ENCODE peak calls at places on chromosomes 6 and 20, in four cellular contexts. V, T, A and J are unnamed samples.

GRCh38 chr20:62059926-62060630 is 5.6 kb downstream of the TAF4 start:
- DNase-seq in T (no peak), V (no peak), A (no peak), J (no peak)

GRCh38 chr6:27687154-27688013 is 214.5 kb upstream of the ZNF184 start:
- DNase-seq in V (peak; percentile 79), A (peak; percentile 90), T (no peak), J (no peak)

GRCh38 chr20:63124092-63124781 is 91.7 kb downstream of the YTHDF1 start:
- DNase-seq in A (no peak), V (no peak), T (no peak), J (no peak)

GRCh38 chr20:62635852-62636251 is 6.5 kb upstream of the SLCO4A1 start:
- DNase-seq in A (no peak), V (no peak), T (no peak), J (no peak)

GRCh38 chr6:62371395-62371794 is 85.4 kb upstream of the KHDRBS2 start:
- DNase-seq in V (no peak), A (no peak), T (no peak), J (no peak)

GRCh38 chr6:42042108-42042507 is 8.2 kb upstream of the TAF8 start:
- DNase-seq in V (no peak), A (no peak), T (no peak), J (no peak)

GRCh38 chr6:113381957-113382356 is 475.2 kb upstream of the MARCKS start:
- DNase-seq in V (no peak), T (no peak), A (peak; percentile 43), J (no peak)

GRCh38 chr6:21500894-21501293 is 92.7 kb upstream of the SOX4 start:
- DNase-seq in V (no peak), T (no peak), A (no peak), J (no peak)

GRCh38 chr6:86937219-86938079 is at the start of gene HTR1E:
- DNase-seq in T (no peak), V (peak; percentile 4), A (peak; percentile 25), J (no peak)

GRCh38 chr20:63139369-63139768 is 76.6 kb downstream of the YTHDF1 start:
- DNase-seq in T (no peak), A (no peak), V (no peak), J (no peak)

GRCh38 chr6:158758464-158758863 is 60.7 kb downstream of the EZR start:
- DNase-seq in A (no peak), T (no peak), V (no peak), J (no peak)

GRCh38 chr20:36847009-36847709 is 28.8 kb upstream of the TLDC2 start:
- DNase-seq in A (no peak), T (no peak), V (no peak), J (no peak)

DNA sequence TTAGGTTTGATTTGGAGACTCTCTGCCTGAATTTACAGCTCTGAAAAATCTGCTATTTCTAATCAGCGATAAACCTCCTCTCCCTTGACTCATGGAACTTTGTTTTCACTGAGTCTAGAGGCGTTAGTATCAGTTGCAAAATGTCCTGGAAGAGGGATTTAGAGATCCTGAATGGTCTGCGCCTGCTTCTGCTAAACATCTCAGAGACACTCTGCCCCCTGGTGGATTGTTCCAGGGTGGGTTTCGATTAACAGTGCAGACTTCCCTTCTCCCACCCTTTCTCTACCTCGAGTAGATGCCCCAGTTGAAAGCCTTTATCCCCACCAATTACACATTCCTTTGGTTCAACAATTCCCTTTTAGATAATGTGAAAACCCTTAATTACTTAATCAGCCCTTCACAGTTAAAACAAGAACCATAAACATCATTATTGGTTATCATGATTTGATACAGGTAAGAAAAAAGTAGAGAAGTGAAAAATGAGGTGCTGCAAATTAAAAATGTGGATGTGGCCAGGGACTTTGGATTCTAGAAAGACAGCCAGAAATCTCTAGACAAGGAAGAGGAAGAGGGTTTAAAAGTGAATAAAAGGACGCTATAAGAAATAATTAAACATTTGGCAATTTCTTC is 5.5 kb downstream of the HTR1B start:
- DNase-seq in V (peak; percentile 84), T (peak; percentile 36), A (peak; percentile 42), J (peak; percentile 80)
- TF ChIP-seq CTCF in V (peak; percentile 71), T (peak; percentile 76), A (peak; percentile 49), J (peak; percentile 71)

DNA sequence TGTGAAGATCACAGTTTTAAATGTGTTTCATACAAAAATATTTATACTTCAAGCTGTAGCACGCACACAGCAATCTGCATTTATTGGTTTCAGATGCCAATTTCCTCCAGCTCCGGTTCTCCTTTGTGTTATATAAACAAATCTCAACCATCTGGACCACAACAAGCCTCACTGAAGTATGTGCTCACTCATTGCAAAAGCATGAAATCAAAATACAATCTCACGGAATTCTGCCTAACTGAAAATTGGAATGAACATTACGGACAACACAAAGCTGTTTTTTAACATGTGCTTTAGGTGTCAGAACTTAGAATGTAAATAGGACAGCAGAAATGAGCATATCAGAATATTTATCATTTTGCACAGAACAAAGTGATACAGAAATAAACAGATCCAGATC is 38.0 kb downstream of the RCAN2 start:
- DNase-seq in T (peak; percentile 90), A (no peak), V (no peak), J (peak; percentile 57)
- H3K4me3 ChIP-seq in T (no peak overlapping the region), A (no peak overlapping the region), V (no peak overlapping the region), J (no peak overlapping the region)

GRCh38 chr6:135853227-135853626 is 1.7 kb downstream of the PDE7B start:
- DNase-seq in A (no peak), T (no peak), V (no peak), J (no peak)
- TF ChIP-seq CTCF in A (no peak), T (no peak), V (no peak), J (peak; percentile 13)

GRCh38 chr20:44958276-44958675 is 1.9 kb downstream of the TOMM34 start:
- DNase-seq in T (no peak), A (no peak), V (no peak), J (no peak)
- H3K4me3 ChIP-seq in T (no peak overlapping the region), A (no peak overlapping the region), V (no peak overlapping the region), J (no peak overlapping the region)